ENCODE peak calls at places on chromosomes 2 and 18, in seven cellular contexts. K is neuronal stem cell, H is fibroblast of lung, I is body of pancreas, D is dorsolateral prefrontal cortex, O is tibial artery, Y is astrocyte. P is an unnamed sample.

GRCh38 chr2:219638217-219638947 is 11.0 kb downstream of the SLC4A3 start:
- DNase-seq in K (no peak), D (no peak), I (no peak), H (no peak), Y (no peak), O (peak), P (no peak)

GRCh38 chr18:32469190-32469611 is 1.5 kb downstream of the GAREM1 start:
- DNase-seq in Y (peak), K (peak), D (peak), H (peak), I (peak), O (peak), P (no peak)

GRCh38 chr2:95056461-95057459 is 31.3 kb downstream of the MAL start:
- DNase-seq in K (no peak), H (peak), O (peak), Y (no peak), D (peak), I (no peak), P (no peak)

GRCh38 chr2:127674241-127675209 is 805 bp downstream of the LIMS2 start:
- DNase-seq in H (no peak), K (no peak), D (peak), O (peak), Y (no peak), I (no peak), P (no peak)

GRCh38 chr2:108575132-108575966 is 41.1 kb downstream of the LIMS1 start:
- DNase-seq in D (no peak), I (no peak), O (no peak), H (peak), Y (peak), K (no peak), P (no peak)

GRCh38 chr2:49146412-49146811 is 7.9 kb downstream of the FSHR start:
- DNase-seq in I (no peak), D (no peak), K (no peak), O (no peak), H (no peak), Y (no peak), P (no peak)

GRCh38 chr2:54574107-54574859 is 118.2 kb downstream of the SPTBN1 start:
- DNase-seq in Y (peak), H (peak), D (no peak), K (no peak), O (no peak), I (no peak), P (no peak)

GRCh38 chr2:23384551-23385349 is at the start of gene KLHL29:
- DNase-seq in K (no peak), I (peak), H (peak), O (peak), Y (peak), D (peak), P (peak)

GRCh38 chr2:231660860-231661259 is 47.5 kb upstream of the PTMA start:
- DNase-seq in K (no peak), H (no peak), D (no peak), O (no peak), I (peak), Y (no peak), P (no peak)

GRCh38 chr2:126715576-126716406 is 59.8 kb downstream of the GYPC start:
- DNase-seq in D (no peak), O (no peak), I (no peak), K (no peak), Y (no peak), H (no peak), P (peak)

GRCh38 chr2:46521215-46521683 is 41.9 kb downstream of the TMEM247 start:
- DNase-seq in K (no peak), H (peak), Y (peak), D (no peak), I (peak), O (peak), P (peak)

GRCh38 chr2:80335411-80335810 is 30.9 kb upstream of the LRRTM1 start:
- DNase-seq in K (no peak), D (no peak), Y (no peak), I (no peak), O (no peak), H (no peak), P (no peak)

GRCh38 chr2:55048514-55048924 is 1.7 kb downstream of the RTN4 start:
- DNase-seq in D (peak), K (no peak), I (peak), Y (no peak), O (no peak), H (peak), P (no peak)

GRCh38 chr18:48838921-48839818 is 111.6 kb downstream of the SMAD7 start:
- DNase-seq in K (no peak), I (no peak), Y (peak), H (peak), D (no peak), O (no peak), P (no peak)

GRCh38 chr2:120441744-120442471 is 96.0 kb downstream of the INHBB start:
- DNase-seq in Y (peak), D (peak), H (peak), I (peak), O (no peak), K (peak), P (no peak)

GRCh38 chr18:58661423-58661822 is 9.8 kb upstream of the MALT1 start:
- DNase-seq in H (no peak), Y (no peak), I (no peak), D (no peak), O (no peak), K (no peak), P (peak)

GRCh38 chr18:3611313-3612038 is 161.5 kb downstream of the TGIF1 start:
- DNase-seq in H (no peak), D (no peak), Y (no peak), I (no peak), K (no peak), O (no peak), P (no peak)

GRCh38 chr18:35055726-35056125 is 14.5 kb downstream of the MAPRE2 start:
- DNase-seq in O (no peak), K (no peak), I (no peak), D (no peak), H (no peak), Y (no peak), P (no peak)

GRCh38 chr2:19746611-19747309 is 155.0 kb downstream of the TTC32 start:
- DNase-seq in Y (no peak), D (no peak), I (no peak), H (no peak), K (peak), O (no peak), P (no peak)

GRCh38 chr2:184524551-184525382 is 73.6 kb upstream of the ZNF804A start:
- DNase-seq in Y (no peak), I (peak), O (no peak), K (no peak), D (no peak), H (no peak), P (no peak)

GRCh38 chr2:9093324-9093723 is 89.8 kb upstream of the MBOAT2 start:
- DNase-seq in D (no peak), H (no peak), K (no peak), Y (no peak), O (no peak), I (no peak), P (no peak)

GRCh38 chr2:21256006-21256405 is 132.2 kb downstream of the TDRD15 start:
- DNase-seq in D (peak), I (no peak), Y (no peak), H (no peak), O (peak), K (no peak), P (peak)

GRCh38 chr18:73545497-73545896 is 602.1 kb downstream of the FBXO15 start:
- DNase-seq in Y (no peak), H (no peak), K (no peak), O (no peak), D (no peak), I (no peak), P (no peak)

GRCh38 chr2:182404102-182404501 is 22.7 kb downstream of the PDE1A start:
- DNase-seq in K (no peak), H (peak), D (no peak), Y (peak), I (no peak), O (no peak), P (no peak)

GRCh38 chr2:26818255-26818654 is 29.7 kb upstream of the DPYSL5 start:
- DNase-seq in D (no peak), Y (no peak), I (no peak), K (no peak), O (no peak), H (no peak), P (no peak)

GRCh38 chr18:75612491-75612890 is 185.0 kb upstream of the SMIM21 start:
- DNase-seq in D (no peak), H (no peak), Y (no peak), I (no peak), K (no peak), O (no peak), P (no peak)

GRCh38 chr18:45974088-45974536 is 7.0 kb upstream of the EPG5 start:
- DNase-seq in D (no peak), I (peak), H (peak), K (peak), O (peak), Y (peak), P (no peak)

GRCh38 chr2:96091711-96092579 is 24.4 kb downstream of the ADRA2B start:
- DNase-seq in O (no peak), I (peak), D (peak), K (no peak), H (no peak), Y (no peak), P (peak)

GRCh38 chr2:160751021-160751420 is 257.4 kb upstream of the RBMS1 start:
- DNase-seq in H (peak), K (no peak), O (no peak), D (no peak), Y (peak), I (no peak), P (no peak)

GRCh38 chr2:241843321-241844065 is 15.2 kb downstream of the PDCD1 start:
- DNase-seq in H (no peak), K (no peak), D (no peak), I (no peak), Y (no peak), O (no peak), P (no peak)

GRCh38 chr2:54666131-54666637 is 57.3 kb upstream of the EML6 start:
- DNase-seq in K (no peak), H (peak), Y (peak), O (peak), D (no peak), I (no peak), P (no peak)

GRCh38 chr18:78788161-78788560 is 191.5 kb upstream of the SALL3 start:
- DNase-seq in O (no peak), K (no peak), I (no peak), H (no peak), D (no peak), Y (no peak), P (no peak)

GRCh38 chr2:121375621-121376159 is 90.7 kb upstream of the TFCP2L1 start:
- DNase-seq in K (no peak), Y (peak), D (no peak), I (no peak), O (no peak), H (peak), P (no peak)

GRCh38 chr18:7923105-7923504 is 356.0 kb downstream of the PTPRM start:
- DNase-seq in K (no peak), H (no peak), Y (no peak), I (no peak), O (no peak), D (no peak), P (no peak)

GRCh38 chr2:72629062-72629461 is 196.8 kb downstream of the EXOC6B start:
- DNase-seq in K (no peak), H (no peak), O (no peak), I (no peak), D (no peak), Y (no peak), P (no peak)

GRCh38 chr2:30566675-30567074 is 119.6 kb downstream of the LCLAT1 start:
- DNase-seq in K (no peak), O (no peak), H (no peak), Y (no peak), D (no peak), I (no peak), P (no peak)

GRCh38 chr2:150479075-150479915 is 8.2 kb downstream of the RND3 start:
- DNase-seq in D (no peak), I (no peak), K (no peak), O (no peak), Y (peak), H (peak), P (no peak)

GRCh38 chr2:18788590-18788989 is 199.2 kb upstream of the NT5C1B start:
- DNase-seq in I (peak), O (no peak), K (no peak), H (peak), Y (peak), D (no peak), P (no peak)

GRCh38 chr2:205290299-205290698 is 392.0 kb upstream of the NRP2 start:
- DNase-seq in O (no peak), H (no peak), K (no peak), D (no peak), I (no peak), Y (no peak), P (no peak)

GRCh38 chr18:11498821-11499220 is 110.6 kb upstream of the SLC35G4 start:
- DNase-seq in K (no peak), I (no peak), Y (peak), D (no peak), O (no peak), H (peak), P (no peak)

GRCh38 chr18:11497585-11497984 is 111.8 kb upstream of the SLC35G4 start:
- DNase-seq in Y (no peak), K (no peak), D (no peak), H (peak), I (no peak), O (peak), P (no peak)

GRCh38 chr18:11501352-11501751 is 108.0 kb upstream of the SLC35G4 start:
- DNase-seq in I (no peak), Y (no peak), O (no peak), D (no peak), K (no peak), H (no peak), P (no peak)

GRCh38 chr18:11502368-11502767 is 107.0 kb upstream of the SLC35G4 start:
- DNase-seq in O (no peak), K (no peak), H (peak), Y (peak), D (no peak), I (no peak), P (no peak)

DNA sequence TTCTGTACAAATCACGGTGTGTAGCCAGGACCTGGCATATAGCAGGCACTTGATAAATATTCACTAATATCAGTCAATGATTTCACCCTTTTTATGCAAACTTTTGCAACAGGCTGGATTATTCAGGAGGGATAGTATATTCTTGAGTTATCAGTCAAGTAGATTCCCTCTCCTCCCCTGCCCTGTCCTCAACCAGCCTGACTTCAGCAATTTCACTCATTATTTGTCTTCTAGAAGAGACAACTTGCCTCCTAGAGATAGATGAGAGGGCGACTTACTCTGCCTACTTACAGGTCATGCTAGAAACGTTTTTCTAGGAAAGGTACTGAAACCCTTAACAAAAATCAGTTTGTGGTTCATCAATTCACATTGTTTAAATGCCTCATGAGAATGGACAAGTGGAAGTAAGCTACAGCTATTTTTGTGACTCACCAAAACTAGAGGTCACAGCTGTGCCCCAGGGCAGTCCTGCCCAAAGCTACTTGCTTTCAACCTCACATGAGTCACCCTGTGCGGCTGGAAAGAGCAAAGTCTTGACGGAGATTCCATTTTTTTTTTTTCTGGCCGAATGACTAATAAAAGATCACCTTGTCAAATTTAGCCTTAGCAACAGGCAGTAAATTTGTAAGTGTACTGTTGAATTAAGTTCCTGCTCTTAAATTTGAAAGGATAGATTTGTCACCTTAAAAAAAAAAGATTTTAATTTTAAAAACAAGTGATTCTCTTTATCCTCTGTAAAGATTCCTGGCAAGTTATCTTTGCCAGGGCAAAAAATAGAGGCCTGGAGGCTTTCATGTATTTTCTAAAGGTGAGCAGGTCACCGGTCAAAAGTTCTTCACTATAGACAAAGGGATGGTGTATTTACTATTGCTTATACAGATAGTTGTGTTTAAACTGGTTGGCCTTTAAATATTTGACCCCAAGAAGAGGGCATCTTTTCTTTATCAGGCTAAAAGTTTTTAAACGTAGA is 109.0 kb upstream of the SLC35G4 start:
- DNase-seq in Y (peak), I (peak), O (no peak), K (no peak), H (peak), D (no peak), P (no peak)
- H3K27ac ChIP-seq in Y (peak), I (no peak), O (no peak), K (no peak), H (peak), D (no peak), P (no peak)

GRCh38 chr18:9802175-9802747 is 83.5 kb upstream of the TXNDC2 start:
- DNase-seq in H (no peak), K (no peak), O (no peak), D (no peak), Y (no peak), I (no peak), P (no peak)
- H3K27ac ChIP-seq in H (no peak), K (no peak), O (peak), D (no peak), Y (no peak), I (no peak), P (no peak)

GRCh38 chr2:65819963-65820362 is 387.6 kb upstream of the SPRED2 start:
- DNase-seq in O (no peak), Y (no peak), D (no peak), K (no peak), H (no peak), I (no peak), P (peak)
- H3K27ac ChIP-seq in O (no peak), Y (no peak), D (no peak), K (no peak), H (no peak), I (no peak), P (no peak)

GRCh38 chr18:24801011-24801410 is 340.6 kb downstream of the HRH4 start:
- DNase-seq in D (no peak), O (no peak), K (no peak), H (peak), I (no peak), Y (no peak), P (peak)
- H3K27ac ChIP-seq in D (no peak), O (no peak), K (no peak), H (no peak), I (no peak), Y (no peak), P (no peak)

DNA sequence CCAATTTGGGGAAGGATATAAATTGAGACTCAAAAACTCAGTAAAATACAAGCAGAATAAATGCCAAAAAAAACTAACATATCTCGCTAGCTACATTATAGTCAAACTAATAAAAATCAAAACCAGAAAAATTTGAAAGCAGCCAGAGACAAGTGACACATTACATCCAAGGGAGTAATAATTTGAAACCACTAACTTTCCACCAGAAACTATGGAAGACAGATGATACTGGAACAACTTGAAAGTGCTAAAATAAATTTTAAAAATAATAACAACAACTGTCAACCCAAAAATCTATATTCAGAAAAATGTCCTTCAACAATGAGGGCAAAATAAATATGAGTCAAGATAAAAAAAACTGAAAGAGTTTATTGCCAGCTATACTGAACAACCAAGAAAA is 110.7 kb downstream of the EVA1A start:
- DNase-seq in Y (no peak), H (no peak), O (no peak), D (no peak), I (no peak), K (no peak), P (no peak)
- H3K27ac ChIP-seq in Y (no peak), H (no peak), O (no peak), D (no peak), I (no peak), K (no peak), P (no peak)

GRCh38 chr2:101725038-101725437 is 27.5 kb downstream of the MAP4K4 start:
- DNase-seq in K (no peak), I (no peak), D (no peak), Y (no peak), O (no peak), H (no peak), P (no peak)

GRCh38 chr2:101724113-101724450 is 26.6 kb downstream of the MAP4K4 start:
- DNase-seq in O (no peak), D (no peak), K (no peak), H (no peak), I (no peak), Y (no peak), P (no peak)

GRCh38 chr2:101720732-101721131 is 23.2 kb downstream of the MAP4K4 start:
- DNase-seq in K (no peak), I (no peak), D (no peak), O (no peak), H (no peak), Y (no peak), P (no peak)

GRCh38 chr2:101723366-101724112 is 26.0 kb downstream of the MAP4K4 start:
- DNase-seq in O (no peak), K (no peak), I (no peak), H (no peak), D (no peak), Y (no peak), P (no peak)

DNA sequence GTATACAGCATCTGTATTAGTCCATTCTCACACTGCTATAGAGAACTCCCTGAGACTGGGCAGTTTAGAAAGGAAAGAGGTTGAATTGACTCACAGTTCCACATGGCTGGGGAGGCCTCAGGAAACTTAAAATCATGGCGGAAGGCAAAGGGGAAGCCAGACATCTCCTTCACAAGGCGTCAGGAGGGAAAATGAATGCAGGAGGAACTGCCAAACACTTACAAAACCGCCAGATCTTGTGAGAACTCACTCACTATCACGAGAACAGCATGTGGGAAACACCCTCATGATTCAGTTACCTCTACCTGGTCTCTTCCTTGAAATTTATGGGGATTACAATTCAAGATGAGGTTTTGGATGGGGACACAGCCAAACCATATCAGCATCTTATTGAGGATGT is 25.4 kb downstream of the MAP4K4 start:
- DNase-seq in H (no peak), I (no peak), K (no peak), O (no peak), D (no peak), Y (no peak), P (no peak)
- H3K27ac ChIP-seq in H (no peak), I (no peak), K (no peak), O (no peak), D (no peak), Y (no peak), P (no peak)

GRCh38 chr2:40225670-40226069 is 226.2 kb downstream of the SLC8A1 start:
- DNase-seq in K (no peak), O (no peak), D (no peak), H (no peak), Y (no peak), I (no peak), P (no peak)
- H3K27ac ChIP-seq in K (no peak), O (no peak), D (no peak), H (no peak), Y (no peak), I (no peak), P (peak)

P was measured in esophagus muscularis mucosa.